ENCODE peak calls at places on chromosomes 2 and 18, in eight cellular contexts. One of them, this sample, is unnamed.

GRCh38 chr2:214876815-214877214 is 67.3 kb upstream of the BARD1 start:
- DNase-seq in uterus: no peak
- DNase-seq in colonic mucosa: no peak
- DNase-seq in brain microvascular endothelial cell: no peak
- DNase-seq in GM12865: no peak
- DNase-seq in ovary: no peak
- DNase-seq in prostate gland: no peak
- DNase-seq in hepatocyte: peak; percentile 11
- DNase-seq in this sample: no peak

GRCh38 chr2:218895758-218896500 is 15.3 kb downstream of the WNT10A start:
- DNase-seq in uterus: no peak
- DNase-seq in colonic mucosa: peak; percentile 15
- DNase-seq in brain microvascular endothelial cell: no peak
- DNase-seq in GM12865: no peak
- DNase-seq in ovary: no peak
- DNase-seq in prostate gland: no peak
- DNase-seq in hepatocyte: no peak
- DNase-seq in this sample: peak; percentile 76

GRCh38 chr2:169933124-169933711 is 106.0 kb downstream of the UBR3 start:
- DNase-seq in uterus: no peak
- DNase-seq in colonic mucosa: no peak
- DNase-seq in brain microvascular endothelial cell: peak; percentile 15
- DNase-seq in GM12865: peak; percentile 45
- DNase-seq in ovary: no peak
- DNase-seq in prostate gland: no peak
- DNase-seq in hepatocyte: peak; percentile 38
- DNase-seq in this sample: no peak

GRCh38 chr2:233439191-233439590 is 84.9 kb downstream of the DGKD start:
- DNase-seq in uterus: peak; percentile 73
- DNase-seq in colonic mucosa: no peak
- DNase-seq in brain microvascular endothelial cell: no peak
- DNase-seq in GM12865: no peak
- DNase-seq in ovary: peak; percentile 70
- DNase-seq in prostate gland: no peak
- DNase-seq in hepatocyte: no peak
- DNase-seq in this sample: no peak

GRCh38 chr2:26269571-26270170 is 24.9 kb downstream of the HADHB start:
- DNase-seq in uterus: no peak
- DNase-seq in colonic mucosa: no peak
- DNase-seq in brain microvascular endothelial cell: no peak
- DNase-seq in GM12865: peak; percentile 54
- DNase-seq in ovary: no peak
- DNase-seq in prostate gland: no peak
- DNase-seq in hepatocyte: no peak
- DNase-seq in this sample: no peak

GRCh38 chr2:515728-516127 is 161.5 kb downstream of the TMEM18 start:
- DNase-seq in uterus: no peak
- DNase-seq in colonic mucosa: no peak
- DNase-seq in brain microvascular endothelial cell: no peak
- DNase-seq in GM12865: no peak
- DNase-seq in ovary: no peak
- DNase-seq in prostate gland: no peak
- DNase-seq in hepatocyte: no peak
- DNase-seq in this sample: peak; percentile 62

GRCh38 chr18:35740616-35741015 is 159.1 kb downstream of the GALNT1 start:
- DNase-seq in uterus: no peak
- DNase-seq in colonic mucosa: no peak
- DNase-seq in brain microvascular endothelial cell: no peak
- DNase-seq in GM12865: no peak
- DNase-seq in ovary: no peak
- DNase-seq in prostate gland: no peak
- DNase-seq in hepatocyte: no peak
- DNase-seq in this sample: no peak

GRCh38 chr2:98158305-98158704 is 71.3 kb downstream of the VWA3B start:
- DNase-seq in uterus: no peak
- DNase-seq in colonic mucosa: no peak
- DNase-seq in brain microvascular endothelial cell: no peak
- DNase-seq in GM12865: no peak
- DNase-seq in ovary: no peak
- DNase-seq in prostate gland: no peak
- DNase-seq in hepatocyte: no peak
- DNase-seq in this sample: no peak

GRCh38 chr2:69151974-69152373 is 139.0 kb downstream of the ANTXR1 start:
- DNase-seq in uterus: peak; percentile 44
- DNase-seq in colonic mucosa: no peak
- DNase-seq in brain microvascular endothelial cell: no peak
- DNase-seq in GM12865: no peak
- DNase-seq in ovary: no peak
- DNase-seq in prostate gland: no peak
- DNase-seq in hepatocyte: no peak
- DNase-seq in this sample: no peak

GRCh38 chr2:8475349-8476045 is 206.4 kb upstream of the ID2 start:
- DNase-seq in uterus: no peak
- DNase-seq in colonic mucosa: peak; percentile 59
- DNase-seq in brain microvascular endothelial cell: no peak
- DNase-seq in GM12865: peak; percentile 70
- DNase-seq in ovary: no peak
- DNase-seq in prostate gland: no peak
- DNase-seq in hepatocyte: peak; percentile 87
- DNase-seq in this sample: no peak

GRCh38 chr2:21123473-21124393 is at the start of gene TDRD15:
- DNase-seq in uterus: no peak
- DNase-seq in colonic mucosa: no peak
- DNase-seq in brain microvascular endothelial cell: no peak
- DNase-seq in GM12865: no peak
- DNase-seq in ovary: no peak
- DNase-seq in prostate gland: no peak
- DNase-seq in hepatocyte: no peak
- DNase-seq in this sample: no peak

GRCh38 chr2:217866457-217866856 is 136.3 kb downstream of the TNS1 start:
- DNase-seq in uterus: no peak
- DNase-seq in colonic mucosa: no peak
- DNase-seq in brain microvascular endothelial cell: no peak
- DNase-seq in GM12865: no peak
- DNase-seq in ovary: no peak
- DNase-seq in prostate gland: no peak
- DNase-seq in hepatocyte: no peak
- DNase-seq in this sample: no peak

DNA sequence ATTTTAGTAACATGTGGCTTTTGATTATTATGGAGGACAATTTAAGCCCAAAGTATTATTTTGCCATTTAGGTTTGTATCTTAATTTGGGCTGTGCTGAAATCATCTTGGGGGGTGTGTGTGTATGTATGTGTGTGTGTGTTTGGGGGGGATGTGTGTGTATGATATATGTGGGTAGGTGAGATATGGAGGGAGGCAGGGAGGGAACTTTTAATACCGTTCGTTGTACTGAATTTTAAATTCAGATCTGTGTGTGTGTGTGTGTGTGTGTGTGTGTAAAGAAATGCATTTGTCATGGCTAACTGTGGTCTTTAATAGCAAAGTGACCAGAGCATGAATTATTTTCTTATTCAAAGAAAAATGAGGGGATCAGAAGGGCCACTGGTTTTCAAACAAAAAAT is 113.7 kb downstream of the LTBP1 start:
- DNase-seq in uterus: no peak
- DNase-seq in colonic mucosa: no peak
- DNase-seq in brain microvascular endothelial cell: no peak
- DNase-seq in GM12865: no peak
- DNase-seq in ovary: no peak
- DNase-seq in prostate gland: no peak
- DNase-seq in hepatocyte: no peak
- DNase-seq in this sample: no peak
- H3K4me3 ChIP-seq in uterus: no peak overlapping the region
- H3K4me3 ChIP-seq in colonic mucosa: no peak overlapping the region
- H3K4me3 ChIP-seq in brain microvascular endothelial cell: no peak overlapping the region
- H3K4me3 ChIP-seq in GM12865: no peak overlapping the region
- H3K4me3 ChIP-seq in ovary: no peak overlapping the region
- H3K4me3 ChIP-seq in prostate gland: no peak overlapping the region
- H3K4me3 ChIP-seq in hepatocyte: no peak overlapping the region
- H3K4me3 ChIP-seq in this sample: no peak overlapping the region

GRCh38 chr2:132424526-132425121 is 8.0 kb downstream of the GPR39 start:
- DNase-seq in uterus: no peak
- DNase-seq in colonic mucosa: peak; percentile 31
- DNase-seq in brain microvascular endothelial cell: no peak
- DNase-seq in GM12865: no peak
- DNase-seq in ovary: no peak
- DNase-seq in prostate gland: no peak
- DNase-seq in hepatocyte: peak; percentile 62
- DNase-seq in this sample: no peak
- TF ChIP-seq CTCF in uterus: no peak
- TF ChIP-seq CTCF in colonic mucosa: no peak
- TF ChIP-seq CTCF in brain microvascular endothelial cell: no peak
- TF ChIP-seq CTCF in GM12865: no peak
- TF ChIP-seq CTCF in ovary: no peak
- TF ChIP-seq CTCF in prostate gland: no peak
- TF ChIP-seq CTCF in hepatocyte: peak; percentile 21
- TF ChIP-seq CTCF in this sample: no peak

DNA sequence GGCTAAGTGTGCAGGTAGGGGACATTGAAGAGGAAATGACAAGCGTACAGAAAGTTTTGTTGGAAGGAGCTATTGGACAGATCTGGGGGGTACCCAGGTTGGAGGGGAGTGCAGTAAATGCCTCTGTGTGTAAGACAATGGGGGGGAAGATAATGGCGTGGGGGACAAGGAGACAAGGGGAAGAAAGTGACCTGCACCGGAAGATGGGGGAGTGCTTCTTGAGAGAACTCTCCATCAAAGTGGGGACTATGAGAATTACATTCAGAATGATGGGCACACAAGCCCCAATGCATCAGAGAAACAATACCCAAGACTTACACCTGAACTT is 189.9 kb downstream of the ALPK2 start:
- DNase-seq in uterus: no peak
- DNase-seq in colonic mucosa: no peak
- DNase-seq in brain microvascular endothelial cell: no peak
- DNase-seq in GM12865: no peak
- DNase-seq in ovary: no peak
- DNase-seq in prostate gland: no peak
- DNase-seq in hepatocyte: no peak
- DNase-seq in this sample: no peak
- H3K4me3 ChIP-seq in uterus: peak overlapping the region; percentile 18
- H3K4me3 ChIP-seq in colonic mucosa: no peak overlapping the region
- H3K4me3 ChIP-seq in brain microvascular endothelial cell: no peak overlapping the region
- H3K4me3 ChIP-seq in GM12865: no peak overlapping the region
- H3K4me3 ChIP-seq in ovary: peak overlapping the region; percentile 22
- H3K4me3 ChIP-seq in prostate gland: peak overlapping the region; percentile 6
- H3K4me3 ChIP-seq in hepatocyte: no peak overlapping the region
- H3K4me3 ChIP-seq in this sample: no peak overlapping the region

GRCh38 chr2:43009448-43009847 is 217.0 kb downstream of the ZFP36L2 start:
- DNase-seq in uterus: no peak
- DNase-seq in colonic mucosa: no peak
- DNase-seq in brain microvascular endothelial cell: no peak
- DNase-seq in GM12865: no peak
- DNase-seq in ovary: no peak
- DNase-seq in prostate gland: no peak
- DNase-seq in hepatocyte: no peak
- DNase-seq in this sample: no peak

GRCh38 chr2:43010428-43011141 is 215.8 kb downstream of the ZFP36L2 start:
- DNase-seq in uterus: no peak
- DNase-seq in colonic mucosa: peak; percentile 18
- DNase-seq in brain microvascular endothelial cell: no peak
- DNase-seq in GM12865: peak; percentile 17
- DNase-seq in ovary: no peak
- DNase-seq in prostate gland: peak; percentile 72
- DNase-seq in hepatocyte: no peak
- DNase-seq in this sample: no peak

GRCh38 chr2:43011142-43011491 is 215.3 kb downstream of the ZFP36L2 start:
- DNase-seq in uterus: no peak
- DNase-seq in colonic mucosa: peak; percentile 17
- DNase-seq in brain microvascular endothelial cell: no peak
- DNase-seq in GM12865: no peak
- DNase-seq in ovary: no peak
- DNase-seq in prostate gland: no peak
- DNase-seq in hepatocyte: no peak
- DNase-seq in this sample: no peak

GRCh38 chr2:43012966-43013365 is 213.4 kb downstream of the ZFP36L2 start:
- DNase-seq in uterus: no peak
- DNase-seq in colonic mucosa: no peak
- DNase-seq in brain microvascular endothelial cell: no peak
- DNase-seq in GM12865: no peak
- DNase-seq in ovary: no peak
- DNase-seq in prostate gland: no peak
- DNase-seq in hepatocyte: no peak
- DNase-seq in this sample: no peak

DNA sequence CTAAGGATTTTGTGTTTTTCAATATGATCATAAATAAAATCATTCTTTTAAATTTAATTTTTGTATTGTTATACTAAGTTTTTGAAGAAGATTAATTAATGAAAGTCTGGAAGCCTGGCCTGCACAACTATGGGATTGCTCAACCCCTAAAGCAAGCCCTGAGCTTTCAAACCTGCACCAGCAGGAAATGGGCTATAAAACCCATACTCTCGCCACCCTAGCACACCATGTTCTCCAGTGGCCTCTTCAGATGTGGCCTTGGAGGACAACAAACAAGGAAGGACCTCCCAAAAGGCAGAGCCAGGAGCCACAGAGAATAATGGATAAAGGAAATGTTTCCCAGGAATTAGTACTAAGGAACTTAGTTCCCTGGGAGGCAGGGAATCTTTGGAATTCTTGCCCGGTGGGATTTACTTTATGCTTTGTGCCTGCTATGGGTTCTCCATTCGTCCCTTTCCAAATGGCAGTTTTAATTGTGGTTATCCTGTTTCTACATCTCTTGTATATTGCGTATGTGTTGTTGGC is 212.5 kb downstream of the ZFP36L2 start:
- DNase-seq in uterus: no peak
- DNase-seq in colonic mucosa: peak; percentile 28
- DNase-seq in brain microvascular endothelial cell: no peak
- DNase-seq in GM12865: no peak
- DNase-seq in ovary: peak; percentile 2
- DNase-seq in prostate gland: no peak
- DNase-seq in hepatocyte: no peak
- DNase-seq in this sample: peak; percentile 66
- TF ChIP-seq CTCF in uterus: no peak
- TF ChIP-seq CTCF in colonic mucosa: no peak
- TF ChIP-seq CTCF in brain microvascular endothelial cell: no peak
- TF ChIP-seq CTCF in GM12865: no peak
- TF ChIP-seq CTCF in ovary: no peak
- TF ChIP-seq CTCF in prostate gland: no peak
- TF ChIP-seq CTCF in hepatocyte: no peak
- TF ChIP-seq CTCF in this sample: no peak

GRCh38 chr2:127670957-127671290 is 4.4 kb downstream of the LIMS2 start:
- DNase-seq in uterus: no peak
- DNase-seq in colonic mucosa: no peak
- DNase-seq in brain microvascular endothelial cell: no peak
- DNase-seq in GM12865: no peak
- DNase-seq in ovary: no peak
- DNase-seq in prostate gland: no peak
- DNase-seq in hepatocyte: no peak
- DNase-seq in this sample: peak; percentile 63
- H3K4me3 ChIP-seq in uterus: no peak overlapping the region
- H3K4me3 ChIP-seq in colonic mucosa: no peak overlapping the region
- H3K4me3 ChIP-seq in brain microvascular endothelial cell: no peak overlapping the region
- H3K4me3 ChIP-seq in GM12865: no peak overlapping the region
- H3K4me3 ChIP-seq in ovary: no peak overlapping the region
- H3K4me3 ChIP-seq in prostate gland: no peak overlapping the region
- H3K4me3 ChIP-seq in hepatocyte: no peak overlapping the region
- H3K4me3 ChIP-seq in this sample: no peak overlapping the region

GRCh38 chr2:203155406-203155805 is 83.4 kb upstream of the CYP20A1 start:
- DNase-seq in uterus: no peak
- DNase-seq in colonic mucosa: no peak
- DNase-seq in brain microvascular endothelial cell: no peak
- DNase-seq in GM12865: peak; percentile 21
- DNase-seq in ovary: no peak
- DNase-seq in prostate gland: no peak
- DNase-seq in hepatocyte: no peak
- DNase-seq in this sample: no peak
- TF ChIP-seq CTCF in uterus: no peak
- TF ChIP-seq CTCF in colonic mucosa: no peak
- TF ChIP-seq CTCF in brain microvascular endothelial cell: peak; percentile 2
- TF ChIP-seq CTCF in GM12865: no peak
- TF ChIP-seq CTCF in ovary: no peak
- TF ChIP-seq CTCF in prostate gland: no peak
- TF ChIP-seq CTCF in hepatocyte: no peak
- TF ChIP-seq CTCF in this sample: no peak

This sample was measured in lower leg skin.